ENCODE peak calls at places on chromosomes 3 and 15, in eight cellular contexts. One of them, this sample, is unnamed.

GRCh38 chr3:129827765-129828164 is 65.7 kb downstream of the TMCC1 start:
- DNase-seq in CD8-positive, alpha-beta T cell: peak
- DNase-seq in stimulated activated CD8-positive, alpha-beta memory T cell treated with anti-CD3 and anti-CD28 coated beads, Interleukin-4, amount 100 ng/mL, for 48 hours: peak
- DNase-seq in GF-D8: no peak
- DNase-seq in body of pancreas: peak
- DNase-seq in IMR-90: no peak
- DNase-seq in GM23248: no peak
- DNase-seq in activated T-helper 1 cell treated with anti-CD3 and anti-CD28 coated beads, Interleukin-12 subunit alpha, Interleukin-12 subunit beta, Interleukin-2, Interleukin-4 antibody, amounts not matched to agents 30 ng/mL and 10 ng/mL and 1 ng/mL, durations not matched to agents 14 hours and 24 hours and 36 hours: peak
- DNase-seq in this sample: no peak

GRCh38 chr15:45499426-45499825 is 23.1 kb downstream of the SLC30A4 start:
- DNase-seq in GF-D8: no peak
- DNase-seq in GM23248: peak
- DNase-seq in IMR-90: no peak
- DNase-seq in body of pancreas: no peak
- DNase-seq in CD8-positive, alpha-beta T cell: no peak
- DNase-seq in stimulated activated CD8-positive, alpha-beta memory T cell treated with anti-CD3 and anti-CD28 coated beads, Interleukin-4, amount 100 ng/mL, for 48 hours: no peak
- DNase-seq in activated T-helper 1 cell treated with anti-CD3 and anti-CD28 coated beads, Interleukin-12 subunit alpha, Interleukin-12 subunit beta, Interleukin-2, Interleukin-4 antibody, amounts not matched to agents 30 ng/mL and 10 ng/mL and 1 ng/mL, durations not matched to agents 14 hours and 24 hours and 36 hours: no peak
- DNase-seq in this sample: no peak

GRCh38 chr3:51721062-51721745 is 14.3 kb downstream of the GRM2 start:
- DNase-seq in stimulated activated CD8-positive, alpha-beta memory T cell treated with anti-CD3 and anti-CD28 coated beads, Interleukin-4, amount 100 ng/mL, for 48 hours: no peak
- DNase-seq in IMR-90: no peak
- DNase-seq in CD8-positive, alpha-beta T cell: no peak
- DNase-seq in GF-D8: no peak
- DNase-seq in body of pancreas: no peak
- DNase-seq in activated T-helper 1 cell treated with anti-CD3 and anti-CD28 coated beads, Interleukin-12 subunit alpha, Interleukin-12 subunit beta, Interleukin-2, Interleukin-4 antibody, amounts not matched to agents 30 ng/mL and 10 ng/mL and 1 ng/mL, durations not matched to agents 14 hours and 24 hours and 36 hours: no peak
- DNase-seq in GM23248: no peak
- DNase-seq in this sample: no peak

GRCh38 chr3:69738291-69738690 is 973 bp upstream of the MITF start:
- DNase-seq in stimulated activated CD8-positive, alpha-beta memory T cell treated with anti-CD3 and anti-CD28 coated beads, Interleukin-4, amount 100 ng/mL, for 48 hours: no peak
- DNase-seq in GF-D8: no peak
- DNase-seq in body of pancreas: no peak
- DNase-seq in GM23248: peak
- DNase-seq in activated T-helper 1 cell treated with anti-CD3 and anti-CD28 coated beads, Interleukin-12 subunit alpha, Interleukin-12 subunit beta, Interleukin-2, Interleukin-4 antibody, amounts not matched to agents 30 ng/mL and 10 ng/mL and 1 ng/mL, durations not matched to agents 14 hours and 24 hours and 36 hours: no peak
- DNase-seq in IMR-90: peak
- DNase-seq in CD8-positive, alpha-beta T cell: no peak
- DNase-seq in this sample: no peak

GRCh38 chr3:106533097-106533496 is 664.3 kb upstream of the CBLB start:
- DNase-seq in GF-D8: no peak
- DNase-seq in GM23248: peak
- DNase-seq in stimulated activated CD8-positive, alpha-beta memory T cell treated with anti-CD3 and anti-CD28 coated beads, Interleukin-4, amount 100 ng/mL, for 48 hours: no peak
- DNase-seq in activated T-helper 1 cell treated with anti-CD3 and anti-CD28 coated beads, Interleukin-12 subunit alpha, Interleukin-12 subunit beta, Interleukin-2, Interleukin-4 antibody, amounts not matched to agents 30 ng/mL and 10 ng/mL and 1 ng/mL, durations not matched to agents 14 hours and 24 hours and 36 hours: no peak
- DNase-seq in IMR-90: no peak
- DNase-seq in body of pancreas: no peak
- DNase-seq in CD8-positive, alpha-beta T cell: no peak
- DNase-seq in this sample: no peak

GRCh38 chr3:50365080-50365841 is 5.9 kb upstream of the TMEM115 start:
- DNase-seq in GM23248: peak
- DNase-seq in body of pancreas: peak
- DNase-seq in GF-D8: no peak
- DNase-seq in CD8-positive, alpha-beta T cell: peak
- DNase-seq in IMR-90: peak
- DNase-seq in activated T-helper 1 cell treated with anti-CD3 and anti-CD28 coated beads, Interleukin-12 subunit alpha, Interleukin-12 subunit beta, Interleukin-2, Interleukin-4 antibody, amounts not matched to agents 30 ng/mL and 10 ng/mL and 1 ng/mL, durations not matched to agents 14 hours and 24 hours and 36 hours: peak
- DNase-seq in stimulated activated CD8-positive, alpha-beta memory T cell treated with anti-CD3 and anti-CD28 coated beads, Interleukin-4, amount 100 ng/mL, for 48 hours: peak
- DNase-seq in this sample: no peak

GRCh38 chr3:127667119-127667681 is 5.6 kb upstream of the ABTB1 start:
- DNase-seq in activated T-helper 1 cell treated with anti-CD3 and anti-CD28 coated beads, Interleukin-12 subunit alpha, Interleukin-12 subunit beta, Interleukin-2, Interleukin-4 antibody, amounts not matched to agents 30 ng/mL and 10 ng/mL and 1 ng/mL, durations not matched to agents 14 hours and 24 hours and 36 hours: no peak
- DNase-seq in stimulated activated CD8-positive, alpha-beta memory T cell treated with anti-CD3 and anti-CD28 coated beads, Interleukin-4, amount 100 ng/mL, for 48 hours: no peak
- DNase-seq in GF-D8: no peak
- DNase-seq in GM23248: no peak
- DNase-seq in body of pancreas: no peak
- DNase-seq in CD8-positive, alpha-beta T cell: no peak
- DNase-seq in IMR-90: no peak
- DNase-seq in this sample: no peak

GRCh38 chr15:53978248-53978906 is at the start of gene UNC13C:
- DNase-seq in GM23248: peak
- DNase-seq in IMR-90: no peak
- DNase-seq in stimulated activated CD8-positive, alpha-beta memory T cell treated with anti-CD3 and anti-CD28 coated beads, Interleukin-4, amount 100 ng/mL, for 48 hours: no peak
- DNase-seq in CD8-positive, alpha-beta T cell: no peak
- DNase-seq in GF-D8: no peak
- DNase-seq in body of pancreas: peak
- DNase-seq in activated T-helper 1 cell treated with anti-CD3 and anti-CD28 coated beads, Interleukin-12 subunit alpha, Interleukin-12 subunit beta, Interleukin-2, Interleukin-4 antibody, amounts not matched to agents 30 ng/mL and 10 ng/mL and 1 ng/mL, durations not matched to agents 14 hours and 24 hours and 36 hours: no peak
- DNase-seq in this sample: no peak

GRCh38 chr3:179828738-179829137 is 175.9 kb downstream of the USP13 start:
- DNase-seq in stimulated activated CD8-positive, alpha-beta memory T cell treated with anti-CD3 and anti-CD28 coated beads, Interleukin-4, amount 100 ng/mL, for 48 hours: no peak
- DNase-seq in CD8-positive, alpha-beta T cell: no peak
- DNase-seq in body of pancreas: no peak
- DNase-seq in IMR-90: no peak
- DNase-seq in activated T-helper 1 cell treated with anti-CD3 and anti-CD28 coated beads, Interleukin-12 subunit alpha, Interleukin-12 subunit beta, Interleukin-2, Interleukin-4 antibody, amounts not matched to agents 30 ng/mL and 10 ng/mL and 1 ng/mL, durations not matched to agents 14 hours and 24 hours and 36 hours: no peak
- DNase-seq in GF-D8: no peak
- DNase-seq in GM23248: no peak
- DNase-seq in this sample: no peak

GRCh38 chr15:41487376-41487775 is 6.3 kb upstream of the ITPKA start:
- DNase-seq in activated T-helper 1 cell treated with anti-CD3 and anti-CD28 coated beads, Interleukin-12 subunit alpha, Interleukin-12 subunit beta, Interleukin-2, Interleukin-4 antibody, amounts not matched to agents 30 ng/mL and 10 ng/mL and 1 ng/mL, durations not matched to agents 14 hours and 24 hours and 36 hours: no peak
- DNase-seq in GF-D8: no peak
- DNase-seq in CD8-positive, alpha-beta T cell: no peak
- DNase-seq in IMR-90: no peak
- DNase-seq in body of pancreas: no peak
- DNase-seq in stimulated activated CD8-positive, alpha-beta memory T cell treated with anti-CD3 and anti-CD28 coated beads, Interleukin-4, amount 100 ng/mL, for 48 hours: no peak
- DNase-seq in GM23248: no peak
- DNase-seq in this sample: no peak

GRCh38 chr3:185656321-185656840 is 70.3 kb downstream of the SENP2 start:
- DNase-seq in CD8-positive, alpha-beta T cell: no peak
- DNase-seq in GM23248: peak
- DNase-seq in GF-D8: no peak
- DNase-seq in activated T-helper 1 cell treated with anti-CD3 and anti-CD28 coated beads, Interleukin-12 subunit alpha, Interleukin-12 subunit beta, Interleukin-2, Interleukin-4 antibody, amounts not matched to agents 30 ng/mL and 10 ng/mL and 1 ng/mL, durations not matched to agents 14 hours and 24 hours and 36 hours: no peak
- DNase-seq in stimulated activated CD8-positive, alpha-beta memory T cell treated with anti-CD3 and anti-CD28 coated beads, Interleukin-4, amount 100 ng/mL, for 48 hours: no peak
- DNase-seq in IMR-90: peak
- DNase-seq in body of pancreas: peak
- DNase-seq in this sample: no peak

GRCh38 chr15:70494861-70495571 is 268.3 kb downstream of the UACA start:
- DNase-seq in activated T-helper 1 cell treated with anti-CD3 and anti-CD28 coated beads, Interleukin-12 subunit alpha, Interleukin-12 subunit beta, Interleukin-2, Interleukin-4 antibody, amounts not matched to agents 30 ng/mL and 10 ng/mL and 1 ng/mL, durations not matched to agents 14 hours and 24 hours and 36 hours: no peak
- DNase-seq in CD8-positive, alpha-beta T cell: no peak
- DNase-seq in stimulated activated CD8-positive, alpha-beta memory T cell treated with anti-CD3 and anti-CD28 coated beads, Interleukin-4, amount 100 ng/mL, for 48 hours: peak
- DNase-seq in GF-D8: no peak
- DNase-seq in GM23248: peak
- DNase-seq in body of pancreas: no peak
- DNase-seq in IMR-90: peak
- DNase-seq in this sample: no peak

GRCh38 chr3:142958707-142959106 is 4.8 kb downstream of the PAQR9 start:
- DNase-seq in activated T-helper 1 cell treated with anti-CD3 and anti-CD28 coated beads, Interleukin-12 subunit alpha, Interleukin-12 subunit beta, Interleukin-2, Interleukin-4 antibody, amounts not matched to agents 30 ng/mL and 10 ng/mL and 1 ng/mL, durations not matched to agents 14 hours and 24 hours and 36 hours: no peak
- DNase-seq in CD8-positive, alpha-beta T cell: no peak
- DNase-seq in IMR-90: peak
- DNase-seq in stimulated activated CD8-positive, alpha-beta memory T cell treated with anti-CD3 and anti-CD28 coated beads, Interleukin-4, amount 100 ng/mL, for 48 hours: peak
- DNase-seq in body of pancreas: no peak
- DNase-seq in GF-D8: no peak
- DNase-seq in GM23248: peak
- DNase-seq in this sample: no peak

GRCh38 chr3:146504546-146505197 is 35.3 kb upstream of the PLSCR2 start:
- DNase-seq in GF-D8: no peak
- DNase-seq in stimulated activated CD8-positive, alpha-beta memory T cell treated with anti-CD3 and anti-CD28 coated beads, Interleukin-4, amount 100 ng/mL, for 48 hours: no peak
- DNase-seq in body of pancreas: no peak
- DNase-seq in IMR-90: no peak
- DNase-seq in activated T-helper 1 cell treated with anti-CD3 and anti-CD28 coated beads, Interleukin-12 subunit alpha, Interleukin-12 subunit beta, Interleukin-2, Interleukin-4 antibody, amounts not matched to agents 30 ng/mL and 10 ng/mL and 1 ng/mL, durations not matched to agents 14 hours and 24 hours and 36 hours: no peak
- DNase-seq in GM23248: no peak
- DNase-seq in CD8-positive, alpha-beta T cell: no peak
- DNase-seq in this sample: no peak

GRCh38 chr3:131067983-131068382 is 41.3 kb downstream of the NEK11 start:
- DNase-seq in GF-D8: no peak
- DNase-seq in GM23248: no peak
- DNase-seq in stimulated activated CD8-positive, alpha-beta memory T cell treated with anti-CD3 and anti-CD28 coated beads, Interleukin-4, amount 100 ng/mL, for 48 hours: no peak
- DNase-seq in body of pancreas: no peak
- DNase-seq in activated T-helper 1 cell treated with anti-CD3 and anti-CD28 coated beads, Interleukin-12 subunit alpha, Interleukin-12 subunit beta, Interleukin-2, Interleukin-4 antibody, amounts not matched to agents 30 ng/mL and 10 ng/mL and 1 ng/mL, durations not matched to agents 14 hours and 24 hours and 36 hours: no peak
- DNase-seq in CD8-positive, alpha-beta T cell: no peak
- DNase-seq in IMR-90: no peak
- DNase-seq in this sample: no peak

GRCh38 chr15:52698514-52698913 is 19.3 kb upstream of the ATOSA start:
- DNase-seq in body of pancreas: no peak
- DNase-seq in activated T-helper 1 cell treated with anti-CD3 and anti-CD28 coated beads, Interleukin-12 subunit alpha, Interleukin-12 subunit beta, Interleukin-2, Interleukin-4 antibody, amounts not matched to agents 30 ng/mL and 10 ng/mL and 1 ng/mL, durations not matched to agents 14 hours and 24 hours and 36 hours: no peak
- DNase-seq in GF-D8: no peak
- DNase-seq in GM23248: no peak
- DNase-seq in stimulated activated CD8-positive, alpha-beta memory T cell treated with anti-CD3 and anti-CD28 coated beads, Interleukin-4, amount 100 ng/mL, for 48 hours: no peak
- DNase-seq in CD8-positive, alpha-beta T cell: no peak
- DNase-seq in IMR-90: peak
- DNase-seq in this sample: no peak

GRCh38 chr3:169241928-169242751 is 421.4 kb downstream of the MECOM start:
- DNase-seq in CD8-positive, alpha-beta T cell: no peak
- DNase-seq in GF-D8: no peak
- DNase-seq in activated T-helper 1 cell treated with anti-CD3 and anti-CD28 coated beads, Interleukin-12 subunit alpha, Interleukin-12 subunit beta, Interleukin-2, Interleukin-4 antibody, amounts not matched to agents 30 ng/mL and 10 ng/mL and 1 ng/mL, durations not matched to agents 14 hours and 24 hours and 36 hours: no peak
- DNase-seq in GM23248: peak
- DNase-seq in body of pancreas: peak
- DNase-seq in stimulated activated CD8-positive, alpha-beta memory T cell treated with anti-CD3 and anti-CD28 coated beads, Interleukin-4, amount 100 ng/mL, for 48 hours: no peak
- DNase-seq in IMR-90: peak
- DNase-seq in this sample: no peak

GRCh38 chr3:197224034-197224444 is 74.4 kb downstream of the DLG1 start:
- DNase-seq in body of pancreas: no peak
- DNase-seq in GF-D8: peak
- DNase-seq in GM23248: peak
- DNase-seq in IMR-90: peak
- DNase-seq in activated T-helper 1 cell treated with anti-CD3 and anti-CD28 coated beads, Interleukin-12 subunit alpha, Interleukin-12 subunit beta, Interleukin-2, Interleukin-4 antibody, amounts not matched to agents 30 ng/mL and 10 ng/mL and 1 ng/mL, durations not matched to agents 14 hours and 24 hours and 36 hours: no peak
- DNase-seq in stimulated activated CD8-positive, alpha-beta memory T cell treated with anti-CD3 and anti-CD28 coated beads, Interleukin-4, amount 100 ng/mL, for 48 hours: no peak
- DNase-seq in CD8-positive, alpha-beta T cell: no peak
- DNase-seq in this sample: no peak

This sample was measured in NK-92 treated with Interleukin-12 subunit alpha and Interleukin-12 subunit beta, amount 100 ng/mL, for 24 hours.